ENCODE peak calls at places on chromosomes 7 and 10, in ten cellular contexts. Q, X, V, J, C, A, K, I, R and H are unnamed samples.

GRCh38 chr7:55152490-55152889 is 133.7 kb downstream of the EGFR start:
- DNase-seq in Q (no peak), X (no peak), V (no peak), J (no peak), C (no peak), A (no peak), K (no peak), I (no peak), R (no peak), H (no peak)

GRCh38 chr10:73629165-73629564 is 12.1 kb downstream of the MYOZ1 start:
- DNase-seq in Q (no peak), X (no peak), V (no peak), J (no peak), C (no peak), A (no peak), K (no peak), I (no peak), R (no peak), H (no peak)

GRCh38 chr7:66894463-66895080 is 26.5 kb upstream of the TMEM248 start:
- DNase-seq in Q (peak; percentile 43), X (no peak), V (peak; percentile 14), J (peak; percentile 34), C (peak; percentile 52), A (peak; percentile 28), K (no peak), I (peak; percentile 18), R (no peak), H (no peak)

GRCh38 chr10:80382989-80383388 is 25.4 kb upstream of the PRXL2A start:
- DNase-seq in Q (peak; percentile 42), X (peak; percentile 40), V (peak; percentile 27), J (peak; percentile 39), C (peak; percentile 60), A (peak; percentile 68), K (no peak), I (peak; percentile 55), R (no peak), H (peak; percentile 73)

GRCh38 chr7:94338921-94339371 is 55.7 kb upstream of the COL1A2 start:
- DNase-seq in Q (peak; percentile 90), X (no peak), V (peak; percentile 66), J (no peak), C (peak; percentile 67), A (peak; percentile 28), K (peak; percentile 46), I (no peak), R (no peak), H (no peak)

GRCh38 chr10:132714096-132714721 is 71.7 kb downstream of the NKX6-2 start:
- DNase-seq in Q (no peak), X (no peak), V (no peak), J (peak; percentile 42), C (no peak), A (no peak), K (no peak), I (peak; percentile 56), R (peak; percentile 93), H (no peak)

GRCh38 chr7:28988818-28989595 is 30.9 kb upstream of the TRIL start:
- DNase-seq in Q (peak; percentile 98), X (peak; percentile 32), V (peak; percentile 87), J (no peak), C (peak; percentile 98), A (peak; percentile 94), K (peak; percentile 90), I (no peak), R (no peak), H (no peak)

GRCh38 chr7:152899482-152900166 is 140.1 kb downstream of the ACTR3B start:
- DNase-seq in Q (peak; percentile 45), X (no peak), V (no peak), J (no peak), C (no peak), A (no peak), K (no peak), I (no peak), R (no peak), H (no peak)

GRCh38 chr10:62599161-62599560 is 205.4 kb upstream of the ADO start:
- DNase-seq in Q (no peak), X (no peak), V (no peak), J (no peak), C (no peak), A (no peak), K (no peak), I (no peak), R (no peak), H (no peak)

GRCh38 chr10:111148025-111148424 is 71.2 kb downstream of the ADRA2A start:
- DNase-seq in Q (no peak), X (no peak), V (no peak), J (no peak), C (no peak), A (no peak), K (no peak), I (no peak), R (no peak), H (no peak)

GRCh38 chr10:78700413-78700812 is 368.4 kb upstream of the ZMIZ1 start:
- DNase-seq in Q (peak; percentile 31), X (peak; percentile 38), V (no peak), J (no peak), C (peak; percentile 47), A (peak; percentile 56), K (no peak), I (peak; percentile 31), R (no peak), H (no peak)

GRCh38 chr10:85993840-85994507 is 372.6 kb downstream of the GRID1 start:
- DNase-seq in Q (no peak), X (no peak), V (no peak), J (no peak), C (no peak), A (no peak), K (no peak), I (no peak), R (no peak), H (no peak)

GRCh38 chr10:85997544-85997943 is 369.1 kb downstream of the GRID1 start:
- DNase-seq in Q (no peak), X (no peak), V (no peak), J (no peak), C (no peak), A (no peak), K (no peak), I (no peak), R (no peak), H (no peak)

GRCh38 chr10:85993140-85993539 is 373.5 kb downstream of the GRID1 start:
- DNase-seq in Q (no peak), X (no peak), V (no peak), J (no peak), C (no peak), A (no peak), K (no peak), I (no peak), R (no peak), H (no peak)

GRCh38 chr10:85992324-85992723 is 374.3 kb downstream of the GRID1 start:
- DNase-seq in Q (no peak), X (no peak), V (no peak), J (no peak), C (no peak), A (no peak), K (no peak), I (no peak), R (no peak), H (no peak)

DNA sequence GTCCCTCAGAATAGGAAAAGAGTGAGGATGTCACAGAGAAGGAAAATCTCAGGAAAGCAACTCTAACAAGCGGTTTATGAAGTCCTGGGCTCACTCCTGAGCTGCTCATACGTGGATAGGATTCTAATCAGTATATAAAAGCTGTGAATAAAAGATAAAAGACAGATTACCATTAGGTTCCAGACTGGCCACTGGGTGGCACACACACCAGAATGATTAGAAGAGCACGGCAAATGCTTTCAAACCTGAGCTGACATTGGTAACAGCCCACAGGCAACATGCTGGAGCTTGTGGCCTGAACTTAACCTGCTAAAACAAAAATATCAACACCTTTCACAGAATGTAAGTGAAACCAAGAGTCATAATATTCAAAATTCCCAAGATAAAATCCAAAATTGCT is 370.8 kb downstream of the GRID1 start:
- DNase-seq in Q (peak; percentile 12), X (peak; percentile 20), V (peak; percentile 26), J (no peak), C (peak; percentile 3), A (peak; percentile 11), K (no peak), I (peak; percentile 34), R (no peak), H (peak; percentile 51)
- TF ChIP-seq CTCF in Q (peak; percentile 26), X (no peak), V (peak; percentile 45), J (peak; percentile 41), C (no peak), A (peak; percentile 19), K (no peak), I (no peak), R (peak; percentile 61), H (no peak)

GRCh38 chr7:31478744-31479143 is 35.1 kb upstream of the ITPRID1 start:
- DNase-seq in Q (no peak), X (no peak), V (no peak), J (no peak), C (no peak), A (no peak), K (no peak), I (no peak), R (no peak), H (no peak)

GRCh38 chr7:31478018-31478417 is 35.9 kb upstream of the ITPRID1 start:
- DNase-seq in Q (no peak), X (no peak), V (no peak), J (no peak), C (no peak), A (no peak), K (no peak), I (no peak), R (no peak), H (no peak)

GRCh38 chr7:31476073-31476745 is 37.7 kb upstream of the ITPRID1 start:
- DNase-seq in Q (no peak), X (no peak), V (no peak), J (no peak), C (no peak), A (no peak), K (no peak), I (no peak), R (no peak), H (no peak)
- TF ChIP-seq CTCF in Q (no peak), X (no peak), V (peak; percentile 5), J (no peak), C (no peak), A (no peak), K (no peak), I (no peak), R (no peak), H (no peak)

GRCh38 chr7:51188987-51189386 is 127.6 kb downstream of the COBL start:
- DNase-seq in Q (no peak), X (no peak), V (no peak), J (no peak), C (no peak), A (no peak), K (no peak), I (no peak), R (no peak), H (no peak)
- TF ChIP-seq CTCF in Q (no peak), X (no peak), V (no peak), J (no peak), C (no peak), A (no peak), K (no peak), I (no peak), R (no peak), H (no peak)

DNA sequence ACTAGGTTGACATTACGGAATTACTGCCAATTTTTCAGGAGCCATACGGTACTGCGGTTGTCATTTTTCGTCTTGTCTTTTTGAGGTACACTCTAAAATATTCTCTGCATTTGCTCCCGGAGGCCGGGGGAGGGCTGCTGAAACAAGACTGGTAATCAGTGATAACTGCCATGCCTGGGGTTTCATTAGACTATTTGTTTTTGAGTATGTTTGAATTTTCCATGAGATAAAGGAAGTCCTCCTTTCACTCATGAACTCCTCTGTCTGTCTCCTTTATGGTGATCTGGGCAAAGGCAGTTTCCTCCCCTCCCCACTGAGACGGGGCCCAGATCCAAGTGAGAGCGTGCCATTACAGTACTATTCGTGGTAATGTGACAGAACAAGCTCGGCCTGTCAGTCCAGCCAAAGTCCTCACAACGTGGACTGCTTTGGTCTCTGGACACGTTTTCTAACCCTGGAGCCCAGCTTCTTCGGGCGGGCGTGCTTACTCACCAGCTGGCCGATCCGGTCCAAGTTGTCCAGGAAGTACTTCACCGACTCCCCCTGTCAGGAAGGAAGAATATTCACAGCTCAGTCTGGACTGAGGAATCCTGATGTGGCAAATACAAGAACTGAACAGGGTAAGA is 45.1 kb downstream of the AMZ1 start:
- DNase-seq in Q (peak; percentile 84), X (peak; percentile 46), V (no peak), J (no peak), C (peak; percentile 81), A (peak; percentile 75), K (no peak), I (no peak), R (peak; percentile 48), H (no peak)
- TF ChIP-seq CTCF in Q (peak; percentile 21), X (no peak), V (no peak), J (no peak), C (no peak), A (no peak), K (no peak), I (no peak), R (no peak), H (no peak)